ENCODE peak calls at places on chromosome 3, in six cellular contexts. R is activated CD8-positive, alpha-beta T cell treated with anti-CD3 and anti-CD28 coated beads, Interleukin-2, amount 10 ng/mL, durations not matched to agents 7 days and 5 days; C is cardiac fibroblast; G is HuH-7; O is amniotic stem cell; K is activated naive CD4-positive, alpha-beta T cell treated with anti-CD3 and anti-CD28 coated beads, Interleukin-2, amount 50 U/mL, for 16 hours. J is an unnamed sample.
A peak's percentile ranks its signal among the peaks of the same experiment; 100 is the strongest.

GRCh38 chr3:14406762-14407161 is 4.4 kb downstream of the SLC6A6 start:
- DNase-seq in R (no peak), C (no peak), G (no peak), O (no peak), K (no peak), J (no peak)

GRCh38 chr3:67614195-67614594 is 40.2 kb downstream of the SUCLG2 start:
- DNase-seq in R (no peak), C (no peak), G (no peak), O (no peak), K (no peak), J (no peak)

GRCh38 chr3:141485578-141486415 is 1.0 kb upstream of the RASA2 start:
- DNase-seq in R (no peak), C (peak; percentile 65), G (peak; percentile 9), O (no peak), K (peak; percentile 24), J (no peak)

GRCh38 chr3:52240059-52240885 is 1.3 kb upstream of the TWF2 start:
- DNase-seq in R (peak; percentile 80), C (peak; percentile 93), G (peak; percentile 67), O (peak; percentile 27), K (peak; percentile 69), J (peak; percentile 57)

GRCh38 chr3:79109758-79110157 is 658.0 kb downstream of the ROBO1 start:
- DNase-seq in R (no peak), C (no peak), G (no peak), O (no peak), K (no peak), J (no peak)

GRCh38 chr3:172104471-172105072 is 65.2 kb downstream of the FNDC3B start:
- DNase-seq in R (no peak), C (peak; percentile 51), G (no peak), O (no peak), K (no peak), J (no peak)

GRCh38 chr3:76938962-76939361 is 100.9 kb upstream of the ROBO2 start:
- DNase-seq in R (no peak), C (no peak), G (no peak), O (no peak), K (no peak), J (no peak)

GRCh38 chr3:177452487-177452886 is 255.2 kb upstream of the TBL1XR1 start:
- DNase-seq in R (no peak), C (peak; percentile 84), G (no peak), O (peak; percentile 78), K (no peak), J (no peak)

GRCh38 chr3:187856567-187856966 is 111.3 kb upstream of the BCL6 start:
- DNase-seq in R (no peak), C (no peak), G (no peak), O (no peak), K (no peak), J (no peak)

GRCh38 chr3:10173926-10174435 is 9.3 kb downstream of the IRAK2 start:
- DNase-seq in R (no peak), C (peak; percentile 94), G (peak; percentile 74), O (peak; percentile 76), K (no peak), J (no peak)

GRCh38 chr3:149239357-149239936 is 17.8 kb upstream of the CP start:
- DNase-seq in R (no peak), C (no peak), G (no peak), O (no peak), K (no peak), J (no peak)

GRCh38 chr3:24704496-24704895 is 209.8 kb upstream of the THRB start:
- DNase-seq in R (no peak), C (peak; percentile 71), G (no peak), O (no peak), K (no peak), J (no peak)

GRCh38 chr3:100615684-100616083 is 6.3 kb downstream of the ADGRG7 start:
- DNase-seq in R (no peak), C (peak; percentile 49), G (no peak), O (no peak), K (no peak), J (no peak)

GRCh38 chr3:10002951-10003350 is 16.3 kb upstream of the EMC3 start:
- DNase-seq in R (no peak), C (no peak), G (no peak), O (no peak), K (no peak), J (no peak)

GRCh38 chr3:46632792-46633191 is 20.5 kb downstream of the FAM240A start:
- DNase-seq in R (no peak), C (peak; percentile 25), G (peak; percentile 52), O (no peak), K (no peak), J (no peak)

GRCh38 chr3:194931366-194931765 is 245.7 kb downstream of the FAM43A start:
- DNase-seq in R (no peak), C (peak; percentile 39), G (no peak), O (no peak), K (no peak), J (no peak)

GRCh38 chr3:32278714-32279113 is 40.2 kb downstream of the CMTM8 start:
- DNase-seq in R (no peak), C (peak; percentile 65), G (no peak), O (no peak), K (no peak), J (no peak)

GRCh38 chr3:130963878-130964277 is 62.7 kb downstream of the ASTE1 start:
- DNase-seq in R (no peak), C (peak; percentile 93), G (no peak), O (peak; percentile 66), K (no peak), J (no peak)